ENCODE peak calls at places on chromosomes 16 and 17, in ten cellular contexts. I, H, F, X, U, R, M, J, G and E are unnamed samples.
A peak's percentile ranks its signal among the peaks of the same experiment; 100 is the strongest.

GRCh38 chr17:50675627-50676026 is 32.1 kb downstream of the ANKRD40 start:
- DNase-seq in R (no peak), J (no peak), G (no peak), M (no peak), U (no peak), H (peak; percentile 65), X (no peak), I (no peak), F (no peak), E (no peak)

GRCh38 chr16:22232277-22233049 is 26.4 kb downstream of the EEF2K start:
- DNase-seq in R (peak; percentile 67), F (no peak), M (no peak), I (no peak), H (peak; percentile 90), U (no peak), J (no peak), X (no peak), G (peak; percentile 72), E (peak; percentile 78)

GRCh38 chr16:27749547-27749875 is 199.6 kb downstream of the KATNIP start:
- DNase-seq in I (no peak), R (no peak), X (no peak), U (no peak), M (no peak), G (no peak), F (no peak), H (no peak), J (no peak), E (no peak)

GRCh38 chr17:47620503-47621245 is 29.0 kb upstream of the KPNB1 start:
- DNase-seq in G (no peak), I (no peak), J (no peak), F (no peak), X (no peak), M (no peak), H (no peak), R (no peak), U (no peak), E (no peak)

GRCh38 chr17:79203016-79203415 is 128.4 kb downstream of the ENGASE start:
- DNase-seq in I (no peak), M (no peak), F (no peak), J (no peak), G (no peak), X (no peak), R (no peak), H (no peak), U (no peak), E (no peak)

GRCh38 chr17:73663614-73664013 is 19.4 kb upstream of the SDK2 start:
- DNase-seq in F (no peak), U (no peak), X (no peak), I (no peak), R (peak; percentile 6), G (no peak), J (no peak), M (no peak), H (no peak), E (no peak)

GRCh38 chr17:41527076-41528023 is 758 bp downstream of the KRT19 start:
- DNase-seq in H (peak; percentile 44), G (no peak), X (no peak), I (no peak), F (no peak), J (peak; percentile 56), M (peak; percentile 42), R (peak; percentile 70), U (no peak), E (no peak)

GRCh38 chr17:64017381-64017980 is 3.0 kb downstream of the ICAM2 start:
- DNase-seq in H (no peak), F (no peak), U (no peak), M (no peak), G (no peak), R (no peak), X (no peak), J (no peak), I (no peak), E (no peak)

GRCh38 chr16:2333231-2333630 is 7.3 kb downstream of the ABCA3 start:
- DNase-seq in H (no peak), M (no peak), U (no peak), J (no peak), I (no peak), G (no peak), X (no peak), R (no peak), F (no peak), E (no peak)

GRCh38 chr16:72098936-72099335 is 5.3 kb downstream of the DHX38 start:
- DNase-seq in R (no peak), M (no peak), H (no peak), X (no peak), F (no peak), G (no peak), U (no peak), J (no peak), I (no peak), E (no peak)

GRCh38 chr17:75995385-75995925 is 5.2 kb upstream of the CDK3 start:
- DNase-seq in X (no peak), F (no peak), I (no peak), H (no peak), R (no peak), J (no peak), G (no peak), U (no peak), M (no peak), E (no peak)

GRCh38 chr17:35898283-35899070 is 18.3 kb upstream of the CCL5 start:
- DNase-seq in M (no peak), X (no peak), G (no peak), J (peak; percentile 10), I (no peak), U (no peak), R (peak; percentile 39), F (no peak), H (peak; percentile 88), E (peak; percentile 56)
- H3K4me3 ChIP-seq in M (no peak overlapping the region), X (no peak overlapping the region), G (no peak overlapping the region), J (no peak overlapping the region), I (no peak overlapping the region), U (no peak overlapping the region), R (no peak overlapping the region), F (no peak overlapping the region), H (no peak overlapping the region), E (no peak overlapping the region)

DNA sequence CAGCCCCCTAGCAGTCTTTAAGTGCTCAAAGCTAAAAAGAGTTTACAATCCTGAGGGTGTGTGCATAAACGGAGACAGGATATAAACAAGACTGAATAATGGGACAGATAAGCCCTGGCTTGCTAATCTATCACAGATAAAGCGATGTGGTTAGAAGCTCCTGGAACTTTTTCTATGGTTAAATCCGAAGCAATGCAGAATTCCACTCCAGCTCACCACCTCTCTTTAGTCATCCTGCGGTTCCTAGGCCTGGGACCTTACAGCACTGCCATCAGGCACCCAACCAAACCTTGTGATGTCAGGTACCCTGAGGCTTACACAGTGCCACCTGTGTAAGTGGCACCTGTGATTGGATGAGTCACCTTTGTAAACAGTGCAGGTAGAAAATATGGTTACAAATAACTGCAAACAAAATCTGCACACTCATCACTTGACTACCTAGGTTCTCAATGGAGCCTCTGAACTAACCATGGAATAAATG is 31.5 kb upstream of the B4GALNT2 start:
- DNase-seq in H (peak; percentile 40), J (peak; percentile 96), M (no peak), F (no peak), X (no peak), G (peak; percentile 86), R (peak; percentile 45), I (no peak), U (no peak), E (peak; percentile 34)
- H3K4me3 ChIP-seq in H (no peak overlapping the region), J (no peak overlapping the region), M (no peak overlapping the region), F (no peak overlapping the region), X (no peak overlapping the region), G (no peak overlapping the region), R (no peak overlapping the region), I (no peak overlapping the region), U (no peak overlapping the region), E (no peak overlapping the region)

GRCh38 chr17:39621523-39622379 is 5.0 kb upstream of the PPP1R1B start:
- DNase-seq in J (peak; percentile 80), H (peak; percentile 92), I (peak; percentile 55), X (peak; percentile 65), U (peak; percentile 44), M (peak; percentile 89), F (no peak), R (peak; percentile 89), G (peak; percentile 69), E (peak; percentile 83)
- H3K4me3 ChIP-seq in J (no peak overlapping the region), H (no peak overlapping the region), I (no peak overlapping the region), X (no peak overlapping the region), U (no peak overlapping the region), M (no peak overlapping the region), F (no peak overlapping the region), R (no peak overlapping the region), G (no peak overlapping the region), E (no peak overlapping the region)

GRCh38 chr17:57860414-57860999 is 10.7 kb upstream of the MRPS23 start:
- DNase-seq in G (no peak), X (no peak), F (no peak), U (no peak), H (no peak), M (no peak), R (no peak), J (no peak), I (no peak), E (no peak)
- H3K4me3 ChIP-seq in G (no peak overlapping the region), X (no peak overlapping the region), F (no peak overlapping the region), U (no peak overlapping the region), H (peak overlapping the region; percentile 54), M (no peak overlapping the region), R (no peak overlapping the region), J (no peak overlapping the region), I (no peak overlapping the region), E (peak overlapping the region; percentile 46)

DNA sequence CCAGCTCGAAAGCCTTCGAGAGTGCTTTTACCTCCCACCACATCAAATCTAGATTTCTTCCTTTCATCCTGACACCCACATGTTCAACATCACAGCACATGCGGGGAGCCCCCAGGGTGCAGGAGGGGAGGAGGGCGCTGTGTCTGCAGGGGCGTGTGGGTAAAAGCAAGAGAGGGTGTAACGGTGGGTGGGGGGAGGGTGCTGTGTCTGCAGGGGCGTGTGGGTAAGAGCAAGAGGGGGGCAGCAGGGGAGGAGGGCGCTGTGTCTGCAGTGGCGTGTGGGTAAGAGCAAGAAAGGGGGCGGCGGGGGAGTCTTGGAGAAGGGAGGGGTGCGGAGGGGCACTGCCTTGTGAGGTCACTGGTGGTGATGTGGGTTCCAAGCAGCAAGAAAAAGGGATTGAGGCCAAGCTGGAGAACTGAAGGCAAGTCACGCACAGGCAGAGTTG is 34.6 kb downstream of the ADCY9 start:
- DNase-seq in J (no peak), G (peak; percentile 49), R (no peak), H (no peak), F (no peak), I (no peak), X (peak; percentile 66), U (no peak), M (no peak), E (no peak)
- H3K4me3 ChIP-seq in J (no peak overlapping the region), G (no peak overlapping the region), R (no peak overlapping the region), H (no peak overlapping the region), F (no peak overlapping the region), I (no peak overlapping the region), X (no peak overlapping the region), U (no peak overlapping the region), M (no peak overlapping the region), E (no peak overlapping the region)